ENCODE peak calls at places on chromosomes 13 and 19, in five cellular contexts. E, M, D, L and J are unnamed samples.

GRCh38 chr13:90445179-90445578 is 902.3 kb upstream of the MIR17HG start:
- DNase-seq in E (no peak), M (no peak), D (peak), L (no peak), J (no peak)

GRCh38 chr13:90552702-90553101 is 794.8 kb upstream of the MIR17HG start:
- DNase-seq in E (no peak), M (no peak), D (no peak), L (no peak), J (no peak)

GRCh38 chr19:49165111-49165750 is 7.6 kb downstream of the TRPM4 start:
- DNase-seq in E (peak), M (no peak), D (no peak), L (no peak), J (no peak)

GRCh38 chr13:88303157-88303556 is 632.0 kb downstream of the SLITRK5 start:
- DNase-seq in E (no peak), M (no peak), D (no peak), L (no peak), J (no peak)

GRCh38 chr13:73336789-73337188 is 278.0 kb downstream of the KLF5 start:
- DNase-seq in E (no peak), M (no peak), D (no peak), L (no peak), J (no peak)

GRCh38 chr13:37313383-37313782 is 207.9 kb upstream of the CSNK1A1L start:
- DNase-seq in E (no peak), M (no peak), D (peak), L (no peak), J (no peak)

GRCh38 chr13:45479661-45480060 is 14.9 kb downstream of the COG3 start:
- DNase-seq in E (no peak), M (no peak), D (no peak), L (no peak), J (no peak)

GRCh38 chr19:45294291-45295029 is 28.2 kb downstream of the CKM start:
- DNase-seq in E (peak), M (peak), D (no peak), L (no peak), J (no peak)

GRCh38 chr13:51822106-51822840 is 18.3 kb upstream of the DHRS12 start:
- DNase-seq in E (no peak), M (no peak), D (no peak), L (no peak), J (no peak)

GRCh38 chr19:35790981-35791813 is 15.8 kb downstream of the ARHGAP33 start:
- DNase-seq in E (no peak), M (no peak), D (no peak), L (no peak), J (no peak)